ENCODE peak calls at places on chromosomes 6 and 20, in five cellular contexts. A, W, X, T and Y are unnamed samples.

GRCh38 chr6:77463308-77463880 is at the start of gene HTR1B:
- DNase-seq in A (peak), W (peak), X (no peak), T (no peak), Y (peak)

GRCh38 chr20:22389836-22390542 is 194.4 kb downstream of the FOXA2 start:
- DNase-seq in A (no peak), W (no peak), X (peak), T (peak), Y (peak)

GRCh38 chr20:57439432-57439831 is 48.2 kb downstream of the RBM38 start:
- DNase-seq in A (no peak), W (no peak), X (no peak), T (no peak), Y (no peak)

GRCh38 chr20:62898970-62899632 is 27.2 kb downstream of the DIDO1 start:
- DNase-seq in A (no peak), W (no peak), X (no peak), T (no peak), Y (no peak)

GRCh38 chr6:110625883-110626282 is 149.5 kb upstream of the SLC22A16 start:
- DNase-seq in A (no peak), W (peak), X (no peak), T (no peak), Y (no peak)

GRCh38 chr20:33291830-33292355 is 8.9 kb downstream of the BPIFB1 start:
- DNase-seq in A (peak), W (peak), X (peak), T (peak), Y (peak)

GRCh38 chr6:33392168-33392947 is 735 bp downstream of the KIFC1 start:
- DNase-seq in A (no peak), W (peak), X (no peak), T (no peak), Y (no peak)

GRCh38 chr20:54093423-54094267 is 23.3 kb upstream of the BCAS1 start:
- DNase-seq in A (no peak), W (no peak), X (no peak), T (no peak), Y (no peak)

GRCh38 chr6:13368079-13368478 is 39.7 kb upstream of the TBC1D7 start:
- DNase-seq in A (no peak), W (no peak), X (no peak), T (no peak), Y (no peak)

GRCh38 chr6:91135406-91135805 is 548.5 kb upstream of the MAP3K7 start:
- DNase-seq in A (no peak), W (no peak), X (no peak), T (no peak), Y (no peak)

GRCh38 chr6:69835414-69836179 is 30.8 kb upstream of the COL19A1 start:
- DNase-seq in A (peak), W (peak), X (no peak), T (peak), Y (no peak)

GRCh38 chr6:108027054-108027453 is 47.5 kb downstream of the OSTM1 start:
- DNase-seq in A (no peak), W (no peak), X (no peak), T (no peak), Y (no peak)

GRCh38 chr20:20450461-20451027 is 82.6 kb downstream of the INSM1 start:
- DNase-seq in A (no peak), W (no peak), X (no peak), T (no peak), Y (no peak)

GRCh38 chr6:9933674-9934073 is 481.2 kb downstream of the TFAP2A start:
- DNase-seq in A (no peak), W (no peak), X (no peak), T (no peak), Y (no peak)

GRCh38 chr6:28742668-28743270 is 181.0 kb downstream of the TRIM27 start:
- DNase-seq in A (no peak), W (peak), X (peak), T (no peak), Y (peak)

GRCh38 chr20:24469116-24470030 is at the start of gene SYNDIG1:
- DNase-seq in A (peak), W (no peak), X (no peak), T (no peak), Y (peak)

GRCh38 chr6:16286151-16286522 is 47.8 kb downstream of the GMPR start:
- DNase-seq in A (peak), W (peak), X (peak), T (peak), Y (peak)

GRCh38 chr6:112691289-112691688 is 344.2 kb downstream of the RFPL4B start:
- DNase-seq in A (no peak), W (peak), X (no peak), T (no peak), Y (no peak)

GRCh38 chr6:137001287-137001976 is 43.3 kb downstream of the IL20RA start:
- DNase-seq in A (no peak), W (no peak), X (no peak), T (no peak), Y (peak)

GRCh38 chr20:63495771-63496403 is 3.0 kb downstream of the EEF1A2 start:
- DNase-seq in A (peak), W (peak), X (no peak), T (no peak), Y (peak)

GRCh38 chr6:4607026-4607704 is 169.0 kb upstream of the CDYL start:
- DNase-seq in A (no peak), W (peak), X (no peak), T (peak), Y (no peak)

GRCh38 chr6:66361886-66362285 is 654.9 kb upstream of the EYS start:
- DNase-seq in A (no peak), W (no peak), X (no peak), T (no peak), Y (no peak)

GRCh38 chr20:5531318-5532081 is 214.7 kb upstream of the PROKR2 start:
- DNase-seq in A (no peak), W (peak), X (no peak), T (no peak), Y (no peak)

GRCh38 chr6:156977527-156978291 is 200.5 kb downstream of the ARID1B start:
- DNase-seq in A (no peak), W (no peak), X (no peak), T (no peak), Y (no peak)

GRCh38 chr6:166419268-166419667 is 36.5 kb upstream of the MPC1 start:
- DNase-seq in A (no peak), W (peak), X (no peak), T (no peak), Y (no peak)

GRCh38 chr6:139337830-139338229 is 36.6 kb downstream of the CITED2 start:
- DNase-seq in A (no peak), W (no peak), X (no peak), T (no peak), Y (no peak)

GRCh38 chr6:110328231-110328630 is 29.9 kb downstream of the METTL24 start:
- DNase-seq in A (no peak), W (peak), X (no peak), T (no peak), Y (no peak)

GRCh38 chr6:98047881-98048280 is 764.9 kb upstream of the MMS22L start:
- DNase-seq in A (no peak), W (no peak), X (no peak), T (no peak), Y (no peak)

GRCh38 chr20:11128131-11128831 is 454.5 kb upstream of the JAG1 start:
- DNase-seq in A (no peak), W (no peak), X (no peak), T (no peak), Y (no peak)

GRCh38 chr6:67888886-67889681 is 746.0 kb upstream of the ADGRB3 start:
- DNase-seq in A (no peak), W (peak), X (no peak), T (no peak), Y (no peak)

GRCh38 chr6:16683524-16684194 is 77.6 kb downstream of the ATXN1 start:
- DNase-seq in A (no peak), W (peak), X (no peak), T (peak), Y (no peak)

GRCh38 chr20:39195495-39196129 is 233.5 kb downstream of the DHX35 start:
- DNase-seq in A (peak), W (no peak), X (no peak), T (no peak), Y (no peak)

GRCh38 chr6:125231574-125232343 is 70.0 kb downstream of the HDDC2 start:
- DNase-seq in A (no peak), W (no peak), X (no peak), T (no peak), Y (no peak)

GRCh38 chr20:47543006-47543431 is 41.3 kb downstream of the NCOA3 start:
- DNase-seq in A (no peak), W (peak), X (no peak), T (no peak), Y (no peak)

GRCh38 chr20:25277051-25277801 is 29.3 kb downstream of the PYGB start:
- DNase-seq in A (no peak), W (no peak), X (no peak), T (no peak), Y (no peak)

GRCh38 chr6:82260890-82261732 is 13.6 kb upstream of the IBTK start:
- DNase-seq in A (no peak), W (no peak), X (no peak), T (no peak), Y (no peak)

GRCh38 chr6:90611996-90612690 is 25.3 kb upstream of the MAP3K7 start:
- DNase-seq in A (peak), W (no peak), X (no peak), T (no peak), Y (peak)

GRCh38 chr6:7728855-7729590 is 3.1 kb downstream of the BMP6 start:
- DNase-seq in A (no peak), W (no peak), X (no peak), T (no peak), Y (peak)

DNA sequence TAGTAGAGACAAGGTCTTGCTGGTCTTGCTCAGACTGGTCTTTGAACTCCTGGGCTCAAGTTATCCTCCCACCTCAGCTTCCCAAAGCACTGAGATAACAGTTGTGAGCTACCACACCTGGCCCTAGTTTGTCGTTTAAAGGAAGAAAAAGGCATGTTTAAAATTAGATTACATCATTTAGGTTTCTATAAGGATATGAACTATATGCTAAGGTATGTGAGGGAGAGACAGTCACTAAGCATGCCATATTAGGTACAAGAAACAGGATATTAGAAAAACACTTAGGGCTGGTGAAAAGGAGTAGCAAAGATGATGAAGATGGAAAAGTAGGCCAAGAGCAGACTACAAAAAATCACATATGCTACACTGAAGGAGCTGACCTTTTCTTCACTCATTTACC is 106.4 kb downstream of the ASCC3 start:
- DNase-seq in A (no peak), W (no peak), X (no peak), T (no peak), Y (no peak)
- H2BK12ac ChIP-seq in A (no peak), W (no peak), X (no peak), T (no peak), Y (no peak)

DNA sequence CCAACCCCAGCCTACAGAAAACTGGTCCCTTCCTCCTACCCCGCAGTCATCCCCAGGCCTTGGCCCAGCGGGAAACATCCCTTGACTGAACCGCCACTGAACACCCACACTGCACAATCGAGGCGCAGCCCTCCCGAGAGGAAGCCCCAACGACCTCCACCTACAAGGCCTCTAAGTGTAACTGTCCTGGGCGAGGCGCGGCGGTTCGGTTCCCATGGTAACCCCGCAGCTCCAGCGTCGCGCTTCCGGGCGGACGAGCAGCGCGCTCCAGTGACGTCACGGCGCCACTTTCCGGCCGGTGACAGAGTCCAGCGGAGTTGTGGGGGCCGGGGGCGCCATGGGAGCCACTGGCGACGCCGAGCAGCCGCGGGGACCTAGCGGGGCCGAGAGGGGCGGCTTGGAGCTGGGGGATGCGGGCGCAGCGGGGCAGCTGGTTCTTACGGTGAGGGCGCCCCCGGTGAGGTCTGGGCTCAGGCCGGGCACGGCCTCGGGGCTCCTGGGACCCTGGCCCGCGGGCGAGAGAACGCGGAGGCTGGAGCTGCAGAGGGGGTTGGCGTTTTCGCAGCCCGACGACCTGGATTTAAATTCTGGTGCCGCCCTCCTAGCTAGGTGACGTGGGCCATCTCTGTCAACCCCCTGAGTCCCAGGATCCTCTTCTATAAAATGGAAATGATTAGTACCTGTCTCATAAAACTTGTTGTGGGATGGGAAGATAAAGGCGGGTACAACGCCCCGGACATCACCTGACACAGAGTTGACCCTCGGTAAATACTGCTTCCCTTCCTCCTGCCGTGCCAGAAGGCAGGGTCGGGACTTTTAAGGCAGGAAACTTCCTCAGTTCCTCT is at the start of the genes DNTTIP1 and WFDC3:
- DNase-seq in A (peak), W (peak), X (peak), T (peak), Y (peak)
- H3K14ac ChIP-seq in A (peak), W (no peak), X (no peak), T (peak), Y (no peak)

DNA sequence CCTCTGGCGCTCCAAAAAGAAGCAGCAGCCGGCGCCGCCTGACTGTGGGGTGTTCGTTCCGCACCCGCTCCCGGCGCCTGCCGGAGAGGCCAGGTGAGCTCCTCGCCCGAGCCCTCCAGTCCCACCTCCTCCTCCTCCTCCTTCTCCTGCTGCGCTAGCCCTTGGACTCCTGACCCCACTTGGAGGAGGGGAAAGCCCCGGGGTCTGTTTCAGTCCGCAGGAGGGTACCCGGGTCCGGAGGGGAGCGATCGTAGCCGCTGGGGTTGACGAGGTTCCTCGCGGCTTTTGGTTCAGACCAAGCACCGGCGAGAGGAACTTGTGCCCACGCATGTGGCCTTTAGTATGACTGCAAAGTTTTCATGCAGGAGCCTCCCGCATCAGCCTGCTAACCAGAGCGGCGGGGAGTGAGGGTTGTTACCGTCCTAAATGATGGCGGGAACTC is 493 bp downstream of the CRYBG1 start:
- DNase-seq in A (peak), W (peak), X (peak), T (peak), Y (peak)
- H3K9ac ChIP-seq in A (no peak), W (peak), X (peak), T (peak), Y (peak)

DNA sequence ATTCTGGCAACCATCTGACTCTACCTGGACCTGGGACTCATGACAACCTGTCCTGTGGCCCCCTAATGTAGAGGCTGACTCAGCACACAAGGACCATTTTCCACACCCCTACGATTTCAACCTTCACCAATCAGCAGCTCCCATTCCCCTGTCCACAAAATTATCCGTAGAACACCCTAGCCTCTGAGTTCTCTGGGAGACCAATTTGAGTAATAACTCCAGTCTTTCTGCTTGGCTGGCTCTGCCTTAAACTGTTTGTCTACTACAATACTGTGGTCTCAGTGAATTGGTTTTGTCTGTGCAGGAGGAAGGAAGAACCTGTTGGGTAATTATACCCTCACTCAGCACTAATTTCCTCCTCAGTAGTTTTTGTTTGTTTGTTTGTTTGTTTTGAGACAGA is 99.3 kb upstream of the MRPS10 start:
- DNase-seq in A (no peak), W (no peak), X (no peak), T (no peak), Y (no peak)
- H2BK12ac ChIP-seq in A (no peak), W (peak), X (no peak), T (peak), Y (no peak)